ENCODE peak calls at places on chromosomes 6 and 20, in seven cellular contexts. One of them, this sample, is unnamed.

GRCh38 chr6:11188161-11188915 is 44.1 kb downstream of the NEDD9 start:
- DNase-seq in central memory CD8-positive, alpha-beta T cell: no peak
- DNase-seq in activated T-helper 2 cell treated with anti-CD3 and anti-CD28 coated beads, Interferon-gamma antibody, Interleukin-2, Interleukin-4, amounts not matched to agents 10 μg/mL and 5 μg/mL and 100 μg/mL, durations not matched to agents 14 hours and 24 hours and 36 hours: no peak
- DNase-seq in GM10248: no peak
- DNase-seq in HTR-8/SVneo: no peak
- DNase-seq in GM06990: no peak
- DNase-seq in stimulated activated CD8-positive, alpha-beta memory T cell treated with anti-CD3 and anti-CD28 coated beads, Interleukin-2, amount 100 ng/mL, for 48 hours: no peak
- DNase-seq in this sample: no peak

GRCh38 chr6:3915076-3915791 is 66.1 kb downstream of the FAM50B start:
- DNase-seq in GM10248: no peak
- DNase-seq in stimulated activated CD8-positive, alpha-beta memory T cell treated with anti-CD3 and anti-CD28 coated beads, Interleukin-2, amount 100 ng/mL, for 48 hours: no peak
- DNase-seq in activated T-helper 2 cell treated with anti-CD3 and anti-CD28 coated beads, Interferon-gamma antibody, Interleukin-2, Interleukin-4, amounts not matched to agents 10 μg/mL and 5 μg/mL and 100 μg/mL, durations not matched to agents 14 hours and 24 hours and 36 hours: peak
- DNase-seq in HTR-8/SVneo: no peak
- DNase-seq in GM06990: no peak
- DNase-seq in central memory CD8-positive, alpha-beta T cell: no peak
- DNase-seq in this sample: peak

GRCh38 chr6:43383021-43383667 is 13.7 kb upstream of the ZNF318 start:
- DNase-seq in GM10248: no peak
- DNase-seq in HTR-8/SVneo: no peak
- DNase-seq in activated T-helper 2 cell treated with anti-CD3 and anti-CD28 coated beads, Interferon-gamma antibody, Interleukin-2, Interleukin-4, amounts not matched to agents 10 μg/mL and 5 μg/mL and 100 μg/mL, durations not matched to agents 14 hours and 24 hours and 36 hours: no peak
- DNase-seq in central memory CD8-positive, alpha-beta T cell: no peak
- DNase-seq in GM06990: no peak
- DNase-seq in stimulated activated CD8-positive, alpha-beta memory T cell treated with anti-CD3 and anti-CD28 coated beads, Interleukin-2, amount 100 ng/mL, for 48 hours: no peak
- DNase-seq in this sample: no peak

GRCh38 chr6:112320561-112321300 is 26.4 kb upstream of the RFPL4B start:
- DNase-seq in HTR-8/SVneo: no peak
- DNase-seq in GM06990: no peak
- DNase-seq in activated T-helper 2 cell treated with anti-CD3 and anti-CD28 coated beads, Interferon-gamma antibody, Interleukin-2, Interleukin-4, amounts not matched to agents 10 μg/mL and 5 μg/mL and 100 μg/mL, durations not matched to agents 14 hours and 24 hours and 36 hours: no peak
- DNase-seq in central memory CD8-positive, alpha-beta T cell: no peak
- DNase-seq in stimulated activated CD8-positive, alpha-beta memory T cell treated with anti-CD3 and anti-CD28 coated beads, Interleukin-2, amount 100 ng/mL, for 48 hours: no peak
- DNase-seq in GM10248: no peak
- DNase-seq in this sample: no peak

GRCh38 chr20:20710847-20711315 is 1.6 kb downstream of the RALGAPA2 start:
- DNase-seq in GM10248: peak
- DNase-seq in activated T-helper 2 cell treated with anti-CD3 and anti-CD28 coated beads, Interferon-gamma antibody, Interleukin-2, Interleukin-4, amounts not matched to agents 10 μg/mL and 5 μg/mL and 100 μg/mL, durations not matched to agents 14 hours and 24 hours and 36 hours: no peak
- DNase-seq in GM06990: no peak
- DNase-seq in stimulated activated CD8-positive, alpha-beta memory T cell treated with anti-CD3 and anti-CD28 coated beads, Interleukin-2, amount 100 ng/mL, for 48 hours: no peak
- DNase-seq in central memory CD8-positive, alpha-beta T cell: peak
- DNase-seq in HTR-8/SVneo: no peak
- DNase-seq in this sample: no peak

GRCh38 chr20:62239278-62239879 is 1.1 kb downstream of the OSBPL2 start:
- DNase-seq in GM06990: no peak
- DNase-seq in activated T-helper 2 cell treated with anti-CD3 and anti-CD28 coated beads, Interferon-gamma antibody, Interleukin-2, Interleukin-4, amounts not matched to agents 10 μg/mL and 5 μg/mL and 100 μg/mL, durations not matched to agents 14 hours and 24 hours and 36 hours: no peak
- DNase-seq in central memory CD8-positive, alpha-beta T cell: no peak
- DNase-seq in HTR-8/SVneo: no peak
- DNase-seq in stimulated activated CD8-positive, alpha-beta memory T cell treated with anti-CD3 and anti-CD28 coated beads, Interleukin-2, amount 100 ng/mL, for 48 hours: no peak
- DNase-seq in GM10248: no peak
- DNase-seq in this sample: no peak

GRCh38 chr20:34010405-34010895 is 16.7 kb downstream of the RALY start:
- DNase-seq in central memory CD8-positive, alpha-beta T cell: no peak
- DNase-seq in GM06990: no peak
- DNase-seq in activated T-helper 2 cell treated with anti-CD3 and anti-CD28 coated beads, Interferon-gamma antibody, Interleukin-2, Interleukin-4, amounts not matched to agents 10 μg/mL and 5 μg/mL and 100 μg/mL, durations not matched to agents 14 hours and 24 hours and 36 hours: no peak
- DNase-seq in HTR-8/SVneo: no peak
- DNase-seq in GM10248: no peak
- DNase-seq in stimulated activated CD8-positive, alpha-beta memory T cell treated with anti-CD3 and anti-CD28 coated beads, Interleukin-2, amount 100 ng/mL, for 48 hours: no peak
- DNase-seq in this sample: no peak

GRCh38 chr6:15490242-15491100 is 172.4 kb downstream of the DTNBP1 start:
- DNase-seq in stimulated activated CD8-positive, alpha-beta memory T cell treated with anti-CD3 and anti-CD28 coated beads, Interleukin-2, amount 100 ng/mL, for 48 hours: no peak
- DNase-seq in HTR-8/SVneo: no peak
- DNase-seq in central memory CD8-positive, alpha-beta T cell: no peak
- DNase-seq in GM06990: no peak
- DNase-seq in activated T-helper 2 cell treated with anti-CD3 and anti-CD28 coated beads, Interferon-gamma antibody, Interleukin-2, Interleukin-4, amounts not matched to agents 10 μg/mL and 5 μg/mL and 100 μg/mL, durations not matched to agents 14 hours and 24 hours and 36 hours: no peak
- DNase-seq in GM10248: no peak
- DNase-seq in this sample: no peak

GRCh38 chr6:108363756-108364356 is 69.0 kb downstream of the AFG1L start:
- DNase-seq in activated T-helper 2 cell treated with anti-CD3 and anti-CD28 coated beads, Interferon-gamma antibody, Interleukin-2, Interleukin-4, amounts not matched to agents 10 μg/mL and 5 μg/mL and 100 μg/mL, durations not matched to agents 14 hours and 24 hours and 36 hours: no peak
- DNase-seq in HTR-8/SVneo: no peak
- DNase-seq in stimulated activated CD8-positive, alpha-beta memory T cell treated with anti-CD3 and anti-CD28 coated beads, Interleukin-2, amount 100 ng/mL, for 48 hours: no peak
- DNase-seq in central memory CD8-positive, alpha-beta T cell: no peak
- DNase-seq in GM10248: no peak
- DNase-seq in GM06990: no peak
- DNase-seq in this sample: no peak

GRCh38 chr6:139886396-139886795 is 511.9 kb upstream of the CITED2 start:
- DNase-seq in stimulated activated CD8-positive, alpha-beta memory T cell treated with anti-CD3 and anti-CD28 coated beads, Interleukin-2, amount 100 ng/mL, for 48 hours: no peak
- DNase-seq in GM06990: no peak
- DNase-seq in GM10248: no peak
- DNase-seq in activated T-helper 2 cell treated with anti-CD3 and anti-CD28 coated beads, Interferon-gamma antibody, Interleukin-2, Interleukin-4, amounts not matched to agents 10 μg/mL and 5 μg/mL and 100 μg/mL, durations not matched to agents 14 hours and 24 hours and 36 hours: no peak
- DNase-seq in central memory CD8-positive, alpha-beta T cell: no peak
- DNase-seq in HTR-8/SVneo: no peak
- DNase-seq in this sample: no peak

GRCh38 chr6:157187182-157188093 is 135.9 kb downstream of the TMEM242 start:
- DNase-seq in GM06990: no peak
- DNase-seq in central memory CD8-positive, alpha-beta T cell: no peak
- DNase-seq in GM10248: no peak
- DNase-seq in stimulated activated CD8-positive, alpha-beta memory T cell treated with anti-CD3 and anti-CD28 coated beads, Interleukin-2, amount 100 ng/mL, for 48 hours: no peak
- DNase-seq in HTR-8/SVneo: no peak
- DNase-seq in activated T-helper 2 cell treated with anti-CD3 and anti-CD28 coated beads, Interferon-gamma antibody, Interleukin-2, Interleukin-4, amounts not matched to agents 10 μg/mL and 5 μg/mL and 100 μg/mL, durations not matched to agents 14 hours and 24 hours and 36 hours: no peak
- DNase-seq in this sample: no peak

GRCh38 chr6:149941583-149942460 is at the start of gene ULBP2:
- DNase-seq in stimulated activated CD8-positive, alpha-beta memory T cell treated with anti-CD3 and anti-CD28 coated beads, Interleukin-2, amount 100 ng/mL, for 48 hours: peak
- DNase-seq in GM06990: peak
- DNase-seq in HTR-8/SVneo: peak
- DNase-seq in central memory CD8-positive, alpha-beta T cell: peak
- DNase-seq in GM10248: peak
- DNase-seq in activated T-helper 2 cell treated with anti-CD3 and anti-CD28 coated beads, Interferon-gamma antibody, Interleukin-2, Interleukin-4, amounts not matched to agents 10 μg/mL and 5 μg/mL and 100 μg/mL, durations not matched to agents 14 hours and 24 hours and 36 hours: peak
- DNase-seq in this sample: no peak

GRCh38 chr6:89688328-89688727 is 49.8 kb upstream of the LYRM2 start:
- DNase-seq in stimulated activated CD8-positive, alpha-beta memory T cell treated with anti-CD3 and anti-CD28 coated beads, Interleukin-2, amount 100 ng/mL, for 48 hours: no peak
- DNase-seq in activated T-helper 2 cell treated with anti-CD3 and anti-CD28 coated beads, Interferon-gamma antibody, Interleukin-2, Interleukin-4, amounts not matched to agents 10 μg/mL and 5 μg/mL and 100 μg/mL, durations not matched to agents 14 hours and 24 hours and 36 hours: no peak
- DNase-seq in GM10248: no peak
- DNase-seq in HTR-8/SVneo: no peak
- DNase-seq in central memory CD8-positive, alpha-beta T cell: no peak
- DNase-seq in GM06990: no peak
- DNase-seq in this sample: no peak

GRCh38 chr6:23245559-23245958 is 676.2 kb downstream of the HDGFL1 start:
- DNase-seq in central memory CD8-positive, alpha-beta T cell: no peak
- DNase-seq in GM10248: no peak
- DNase-seq in GM06990: no peak
- DNase-seq in activated T-helper 2 cell treated with anti-CD3 and anti-CD28 coated beads, Interferon-gamma antibody, Interleukin-2, Interleukin-4, amounts not matched to agents 10 μg/mL and 5 μg/mL and 100 μg/mL, durations not matched to agents 14 hours and 24 hours and 36 hours: no peak
- DNase-seq in HTR-8/SVneo: no peak
- DNase-seq in stimulated activated CD8-positive, alpha-beta memory T cell treated with anti-CD3 and anti-CD28 coated beads, Interleukin-2, amount 100 ng/mL, for 48 hours: no peak
- DNase-seq in this sample: no peak

GRCh38 chr6:22098623-22099022 is 198.2 kb downstream of the PRL start:
- DNase-seq in stimulated activated CD8-positive, alpha-beta memory T cell treated with anti-CD3 and anti-CD28 coated beads, Interleukin-2, amount 100 ng/mL, for 48 hours: no peak
- DNase-seq in GM10248: no peak
- DNase-seq in HTR-8/SVneo: no peak
- DNase-seq in GM06990: no peak
- DNase-seq in central memory CD8-positive, alpha-beta T cell: no peak
- DNase-seq in activated T-helper 2 cell treated with anti-CD3 and anti-CD28 coated beads, Interferon-gamma antibody, Interleukin-2, Interleukin-4, amounts not matched to agents 10 μg/mL and 5 μg/mL and 100 μg/mL, durations not matched to agents 14 hours and 24 hours and 36 hours: no peak
- DNase-seq in this sample: no peak

GRCh38 chr6:145423936-145424335 is 311.4 kb downstream of the EPM2A start:
- DNase-seq in stimulated activated CD8-positive, alpha-beta memory T cell treated with anti-CD3 and anti-CD28 coated beads, Interleukin-2, amount 100 ng/mL, for 48 hours: no peak
- DNase-seq in GM10248: no peak
- DNase-seq in GM06990: no peak
- DNase-seq in HTR-8/SVneo: no peak
- DNase-seq in central memory CD8-positive, alpha-beta T cell: no peak
- DNase-seq in activated T-helper 2 cell treated with anti-CD3 and anti-CD28 coated beads, Interferon-gamma antibody, Interleukin-2, Interleukin-4, amounts not matched to agents 10 μg/mL and 5 μg/mL and 100 μg/mL, durations not matched to agents 14 hours and 24 hours and 36 hours: no peak
- DNase-seq in this sample: no peak

GRCh38 chr6:170036916-170037315 is 254.0 kb downstream of the DLL1 start:
- DNase-seq in stimulated activated CD8-positive, alpha-beta memory T cell treated with anti-CD3 and anti-CD28 coated beads, Interleukin-2, amount 100 ng/mL, for 48 hours: no peak
- DNase-seq in GM06990: no peak
- DNase-seq in GM10248: no peak
- DNase-seq in central memory CD8-positive, alpha-beta T cell: no peak
- DNase-seq in activated T-helper 2 cell treated with anti-CD3 and anti-CD28 coated beads, Interferon-gamma antibody, Interleukin-2, Interleukin-4, amounts not matched to agents 10 μg/mL and 5 μg/mL and 100 μg/mL, durations not matched to agents 14 hours and 24 hours and 36 hours: no peak
- DNase-seq in HTR-8/SVneo: no peak
- DNase-seq in this sample: no peak

GRCh38 chr6:50277774-50278173 is 228.0 kb upstream of the DEFB112 start:
- DNase-seq in GM10248: no peak
- DNase-seq in HTR-8/SVneo: no peak
- DNase-seq in activated T-helper 2 cell treated with anti-CD3 and anti-CD28 coated beads, Interferon-gamma antibody, Interleukin-2, Interleukin-4, amounts not matched to agents 10 μg/mL and 5 μg/mL and 100 μg/mL, durations not matched to agents 14 hours and 24 hours and 36 hours: no peak
- DNase-seq in central memory CD8-positive, alpha-beta T cell: no peak
- DNase-seq in stimulated activated CD8-positive, alpha-beta memory T cell treated with anti-CD3 and anti-CD28 coated beads, Interleukin-2, amount 100 ng/mL, for 48 hours: no peak
- DNase-seq in GM06990: no peak
- DNase-seq in this sample: no peak

GRCh38 chr6:45378324-45378926 is 691 bp upstream of the SUPT3H start:
- DNase-seq in stimulated activated CD8-positive, alpha-beta memory T cell treated with anti-CD3 and anti-CD28 coated beads, Interleukin-2, amount 100 ng/mL, for 48 hours: peak
- DNase-seq in central memory CD8-positive, alpha-beta T cell: no peak
- DNase-seq in HTR-8/SVneo: no peak
- DNase-seq in GM06990: no peak
- DNase-seq in activated T-helper 2 cell treated with anti-CD3 and anti-CD28 coated beads, Interferon-gamma antibody, Interleukin-2, Interleukin-4, amounts not matched to agents 10 μg/mL and 5 μg/mL and 100 μg/mL, durations not matched to agents 14 hours and 24 hours and 36 hours: no peak
- DNase-seq in GM10248: peak
- DNase-seq in this sample: peak

GRCh38 chr6:4687989-4688947 is 87.9 kb upstream of the CDYL start:
- DNase-seq in central memory CD8-positive, alpha-beta T cell: no peak
- DNase-seq in stimulated activated CD8-positive, alpha-beta memory T cell treated with anti-CD3 and anti-CD28 coated beads, Interleukin-2, amount 100 ng/mL, for 48 hours: no peak
- DNase-seq in GM10248: no peak
- DNase-seq in GM06990: no peak
- DNase-seq in activated T-helper 2 cell treated with anti-CD3 and anti-CD28 coated beads, Interferon-gamma antibody, Interleukin-2, Interleukin-4, amounts not matched to agents 10 μg/mL and 5 μg/mL and 100 μg/mL, durations not matched to agents 14 hours and 24 hours and 36 hours: no peak
- DNase-seq in HTR-8/SVneo: peak
- DNase-seq in this sample: no peak

GRCh38 chr6:8207191-8207868 is 105.0 kb upstream of the EEF1E1 start:
- DNase-seq in activated T-helper 2 cell treated with anti-CD3 and anti-CD28 coated beads, Interferon-gamma antibody, Interleukin-2, Interleukin-4, amounts not matched to agents 10 μg/mL and 5 μg/mL and 100 μg/mL, durations not matched to agents 14 hours and 24 hours and 36 hours: no peak
- DNase-seq in stimulated activated CD8-positive, alpha-beta memory T cell treated with anti-CD3 and anti-CD28 coated beads, Interleukin-2, amount 100 ng/mL, for 48 hours: no peak
- DNase-seq in GM10248: no peak
- DNase-seq in GM06990: no peak
- DNase-seq in central memory CD8-positive, alpha-beta T cell: no peak
- DNase-seq in HTR-8/SVneo: no peak
- DNase-seq in this sample: no peak

GRCh38 chr6:165843568-165844113 is 180.6 kb upstream of the PDE10A start:
- DNase-seq in activated T-helper 2 cell treated with anti-CD3 and anti-CD28 coated beads, Interferon-gamma antibody, Interleukin-2, Interleukin-4, amounts not matched to agents 10 μg/mL and 5 μg/mL and 100 μg/mL, durations not matched to agents 14 hours and 24 hours and 36 hours: no peak
- DNase-seq in stimulated activated CD8-positive, alpha-beta memory T cell treated with anti-CD3 and anti-CD28 coated beads, Interleukin-2, amount 100 ng/mL, for 48 hours: no peak
- DNase-seq in GM10248: no peak
- DNase-seq in central memory CD8-positive, alpha-beta T cell: no peak
- DNase-seq in HTR-8/SVneo: no peak
- DNase-seq in GM06990: no peak
- DNase-seq in this sample: no peak

GRCh38 chr6:80460396-80460912 is 354.0 kb downstream of the BCKDHB start:
- DNase-seq in GM10248: no peak
- DNase-seq in central memory CD8-positive, alpha-beta T cell: no peak
- DNase-seq in GM06990: no peak
- DNase-seq in HTR-8/SVneo: no peak
- DNase-seq in stimulated activated CD8-positive, alpha-beta memory T cell treated with anti-CD3 and anti-CD28 coated beads, Interleukin-2, amount 100 ng/mL, for 48 hours: no peak
- DNase-seq in activated T-helper 2 cell treated with anti-CD3 and anti-CD28 coated beads, Interferon-gamma antibody, Interleukin-2, Interleukin-4, amounts not matched to agents 10 μg/mL and 5 μg/mL and 100 μg/mL, durations not matched to agents 14 hours and 24 hours and 36 hours: no peak
- DNase-seq in this sample: no peak

GRCh38 chr20:4833074-4833473 is 111.4 kb downstream of the PRND start:
- DNase-seq in activated T-helper 2 cell treated with anti-CD3 and anti-CD28 coated beads, Interferon-gamma antibody, Interleukin-2, Interleukin-4, amounts not matched to agents 10 μg/mL and 5 μg/mL and 100 μg/mL, durations not matched to agents 14 hours and 24 hours and 36 hours: no peak
- DNase-seq in stimulated activated CD8-positive, alpha-beta memory T cell treated with anti-CD3 and anti-CD28 coated beads, Interleukin-2, amount 100 ng/mL, for 48 hours: no peak
- DNase-seq in GM10248: no peak
- DNase-seq in central memory CD8-positive, alpha-beta T cell: no peak
- DNase-seq in GM06990: no peak
- DNase-seq in HTR-8/SVneo: no peak
- DNase-seq in this sample: no peak

GRCh38 chr6:14655990-14656640 is 538.5 kb downstream of the CD83 start:
- DNase-seq in stimulated activated CD8-positive, alpha-beta memory T cell treated with anti-CD3 and anti-CD28 coated beads, Interleukin-2, amount 100 ng/mL, for 48 hours: no peak
- DNase-seq in activated T-helper 2 cell treated with anti-CD3 and anti-CD28 coated beads, Interferon-gamma antibody, Interleukin-2, Interleukin-4, amounts not matched to agents 10 μg/mL and 5 μg/mL and 100 μg/mL, durations not matched to agents 14 hours and 24 hours and 36 hours: no peak
- DNase-seq in GM10248: no peak
- DNase-seq in GM06990: no peak
- DNase-seq in HTR-8/SVneo: no peak
- DNase-seq in central memory CD8-positive, alpha-beta T cell: no peak
- DNase-seq in this sample: peak

GRCh38 chr20:61951695-61952533 is 113.8 kb downstream of the TAF4 start:
- DNase-seq in activated T-helper 2 cell treated with anti-CD3 and anti-CD28 coated beads, Interferon-gamma antibody, Interleukin-2, Interleukin-4, amounts not matched to agents 10 μg/mL and 5 μg/mL and 100 μg/mL, durations not matched to agents 14 hours and 24 hours and 36 hours: no peak
- DNase-seq in central memory CD8-positive, alpha-beta T cell: no peak
- DNase-seq in GM06990: no peak
- DNase-seq in HTR-8/SVneo: no peak
- DNase-seq in stimulated activated CD8-positive, alpha-beta memory T cell treated with anti-CD3 and anti-CD28 coated beads, Interleukin-2, amount 100 ng/mL, for 48 hours: no peak
- DNase-seq in GM10248: no peak
- DNase-seq in this sample: no peak

GRCh38 chr6:42339991-42340401 is 111.7 kb downstream of the TRERF1 start:
- DNase-seq in activated T-helper 2 cell treated with anti-CD3 and anti-CD28 coated beads, Interferon-gamma antibody, Interleukin-2, Interleukin-4, amounts not matched to agents 10 μg/mL and 5 μg/mL and 100 μg/mL, durations not matched to agents 14 hours and 24 hours and 36 hours: peak
- DNase-seq in HTR-8/SVneo: no peak
- DNase-seq in central memory CD8-positive, alpha-beta T cell: no peak
- DNase-seq in GM10248: peak
- DNase-seq in GM06990: peak
- DNase-seq in stimulated activated CD8-positive, alpha-beta memory T cell treated with anti-CD3 and anti-CD28 coated beads, Interleukin-2, amount 100 ng/mL, for 48 hours: no peak
- DNase-seq in this sample: no peak

GRCh38 chr6:52403627-52404026 is 16.5 kb upstream of the EFHC1 start:
- DNase-seq in HTR-8/SVneo: no peak
- DNase-seq in stimulated activated CD8-positive, alpha-beta memory T cell treated with anti-CD3 and anti-CD28 coated beads, Interleukin-2, amount 100 ng/mL, for 48 hours: no peak
- DNase-seq in activated T-helper 2 cell treated with anti-CD3 and anti-CD28 coated beads, Interferon-gamma antibody, Interleukin-2, Interleukin-4, amounts not matched to agents 10 μg/mL and 5 μg/mL and 100 μg/mL, durations not matched to agents 14 hours and 24 hours and 36 hours: no peak
- DNase-seq in GM10248: no peak
- DNase-seq in central memory CD8-positive, alpha-beta T cell: no peak
- DNase-seq in GM06990: no peak
- DNase-seq in this sample: peak

GRCh38 chr20:46674253-46675083 is 14.8 kb downstream of the TP53RK start:
- DNase-seq in central memory CD8-positive, alpha-beta T cell: no peak
- DNase-seq in activated T-helper 2 cell treated with anti-CD3 and anti-CD28 coated beads, Interferon-gamma antibody, Interleukin-2, Interleukin-4, amounts not matched to agents 10 μg/mL and 5 μg/mL and 100 μg/mL, durations not matched to agents 14 hours and 24 hours and 36 hours: no peak
- DNase-seq in GM10248: no peak
- DNase-seq in HTR-8/SVneo: no peak
- DNase-seq in stimulated activated CD8-positive, alpha-beta memory T cell treated with anti-CD3 and anti-CD28 coated beads, Interleukin-2, amount 100 ng/mL, for 48 hours: no peak
- DNase-seq in GM06990: no peak
- DNase-seq in this sample: no peak

GRCh38 chr6:87001494-87001893 is 64.2 kb downstream of the HTR1E start:
- DNase-seq in HTR-8/SVneo: no peak
- DNase-seq in activated T-helper 2 cell treated with anti-CD3 and anti-CD28 coated beads, Interferon-gamma antibody, Interleukin-2, Interleukin-4, amounts not matched to agents 10 μg/mL and 5 μg/mL and 100 μg/mL, durations not matched to agents 14 hours and 24 hours and 36 hours: no peak
- DNase-seq in stimulated activated CD8-positive, alpha-beta memory T cell treated with anti-CD3 and anti-CD28 coated beads, Interleukin-2, amount 100 ng/mL, for 48 hours: no peak
- DNase-seq in central memory CD8-positive, alpha-beta T cell: no peak
- DNase-seq in GM10248: no peak
- DNase-seq in GM06990: no peak
- DNase-seq in this sample: no peak

GRCh38 chr6:15058200-15059070 is 187.4 kb upstream of the JARID2 start:
- DNase-seq in stimulated activated CD8-positive, alpha-beta memory T cell treated with anti-CD3 and anti-CD28 coated beads, Interleukin-2, amount 100 ng/mL, for 48 hours: no peak
- DNase-seq in activated T-helper 2 cell treated with anti-CD3 and anti-CD28 coated beads, Interferon-gamma antibody, Interleukin-2, Interleukin-4, amounts not matched to agents 10 μg/mL and 5 μg/mL and 100 μg/mL, durations not matched to agents 14 hours and 24 hours and 36 hours: no peak
- DNase-seq in HTR-8/SVneo: no peak
- DNase-seq in GM06990: no peak
- DNase-seq in GM10248: no peak
- DNase-seq in central memory CD8-positive, alpha-beta T cell: no peak
- DNase-seq in this sample: no peak

GRCh38 chr20:34705008-34705382 is 851 bp downstream of the TP53INP2 start:
- DNase-seq in stimulated activated CD8-positive, alpha-beta memory T cell treated with anti-CD3 and anti-CD28 coated beads, Interleukin-2, amount 100 ng/mL, for 48 hours: no peak
- DNase-seq in central memory CD8-positive, alpha-beta T cell: no peak
- DNase-seq in GM06990: no peak
- DNase-seq in activated T-helper 2 cell treated with anti-CD3 and anti-CD28 coated beads, Interferon-gamma antibody, Interleukin-2, Interleukin-4, amounts not matched to agents 10 μg/mL and 5 μg/mL and 100 μg/mL, durations not matched to agents 14 hours and 24 hours and 36 hours: no peak
- DNase-seq in GM10248: no peak
- DNase-seq in HTR-8/SVneo: no peak
- DNase-seq in this sample: no peak

GRCh38 chr20:54133434-54134427 is 40.1 kb downstream of the CYP24A1 start:
- DNase-seq in GM06990: no peak
- DNase-seq in stimulated activated CD8-positive, alpha-beta memory T cell treated with anti-CD3 and anti-CD28 coated beads, Interleukin-2, amount 100 ng/mL, for 48 hours: no peak
- DNase-seq in central memory CD8-positive, alpha-beta T cell: no peak
- DNase-seq in GM10248: no peak
- DNase-seq in activated T-helper 2 cell treated with anti-CD3 and anti-CD28 coated beads, Interferon-gamma antibody, Interleukin-2, Interleukin-4, amounts not matched to agents 10 μg/mL and 5 μg/mL and 100 μg/mL, durations not matched to agents 14 hours and 24 hours and 36 hours: no peak
- DNase-seq in HTR-8/SVneo: no peak
- DNase-seq in this sample: no peak

GRCh38 chr6:116497089-116497676 is 14.3 kb upstream of the CALHM5 start:
- DNase-seq in HTR-8/SVneo: no peak
- DNase-seq in activated T-helper 2 cell treated with anti-CD3 and anti-CD28 coated beads, Interferon-gamma antibody, Interleukin-2, Interleukin-4, amounts not matched to agents 10 μg/mL and 5 μg/mL and 100 μg/mL, durations not matched to agents 14 hours and 24 hours and 36 hours: no peak
- DNase-seq in GM06990: no peak
- DNase-seq in GM10248: no peak
- DNase-seq in stimulated activated CD8-positive, alpha-beta memory T cell treated with anti-CD3 and anti-CD28 coated beads, Interleukin-2, amount 100 ng/mL, for 48 hours: no peak
- DNase-seq in central memory CD8-positive, alpha-beta T cell: no peak
- DNase-seq in this sample: no peak

GRCh38 chr6:105553174-105553573 is 150.3 kb upstream of the PREP start:
- DNase-seq in stimulated activated CD8-positive, alpha-beta memory T cell treated with anti-CD3 and anti-CD28 coated beads, Interleukin-2, amount 100 ng/mL, for 48 hours: no peak
- DNase-seq in central memory CD8-positive, alpha-beta T cell: no peak
- DNase-seq in GM10248: no peak
- DNase-seq in HTR-8/SVneo: no peak
- DNase-seq in GM06990: no peak
- DNase-seq in activated T-helper 2 cell treated with anti-CD3 and anti-CD28 coated beads, Interferon-gamma antibody, Interleukin-2, Interleukin-4, amounts not matched to agents 10 μg/mL and 5 μg/mL and 100 μg/mL, durations not matched to agents 14 hours and 24 hours and 36 hours: no peak
- DNase-seq in this sample: no peak

GRCh38 chr20:54843891-54844290 is 368.5 kb downstream of the DOK5 start:
- DNase-seq in HTR-8/SVneo: no peak
- DNase-seq in GM06990: no peak
- DNase-seq in activated T-helper 2 cell treated with anti-CD3 and anti-CD28 coated beads, Interferon-gamma antibody, Interleukin-2, Interleukin-4, amounts not matched to agents 10 μg/mL and 5 μg/mL and 100 μg/mL, durations not matched to agents 14 hours and 24 hours and 36 hours: no peak
- DNase-seq in central memory CD8-positive, alpha-beta T cell: no peak
- DNase-seq in GM10248: no peak
- DNase-seq in stimulated activated CD8-positive, alpha-beta memory T cell treated with anti-CD3 and anti-CD28 coated beads, Interleukin-2, amount 100 ng/mL, for 48 hours: no peak
- DNase-seq in this sample: no peak